ENCODE peak calls at places on chromosomes 3 and 15, in eight cellular contexts. One of them, this sample, is unnamed.
A peak's percentile ranks its signal among the peaks of the same experiment; 100 is the strongest.

GRCh38 chr3:173893066-173893465 is 495.5 kb downstream of the NLGN1 start:
- DNase-seq in psoas muscle: no peak
- DNase-seq in colonic mucosa: no peak
- DNase-seq in mammary epithelial cell: peak; percentile 26
- DNase-seq in HL-60: no peak
- DNase-seq in heart right ventricle: no peak
- DNase-seq in breast epithelium: no peak
- DNase-seq in AG04450: no peak
- DNase-seq in this sample: no peak

GRCh38 chr3:8643693-8644365 is 769 bp downstream of the SSUH2 start:
- DNase-seq in psoas muscle: no peak
- DNase-seq in colonic mucosa: no peak
- DNase-seq in mammary epithelial cell: no peak
- DNase-seq in HL-60: no peak
- DNase-seq in heart right ventricle: no peak
- DNase-seq in breast epithelium: no peak
- DNase-seq in AG04450: no peak
- DNase-seq in this sample: no peak

GRCh38 chr15:67098768-67099282 is 33.4 kb downstream of the SMAD3 start:
- DNase-seq in psoas muscle: no peak
- DNase-seq in colonic mucosa: no peak
- DNase-seq in mammary epithelial cell: no peak
- DNase-seq in HL-60: no peak
- DNase-seq in heart right ventricle: no peak
- DNase-seq in breast epithelium: no peak
- DNase-seq in AG04450: no peak
- DNase-seq in this sample: no peak

GRCh38 chr15:74373731-74374647 is 6.5 kb upstream of the CYP11A1 start:
- DNase-seq in psoas muscle: peak; percentile 94
- DNase-seq in colonic mucosa: peak; percentile 95
- DNase-seq in mammary epithelial cell: peak; percentile 91
- DNase-seq in HL-60: peak; percentile 89
- DNase-seq in heart right ventricle: peak; percentile 91
- DNase-seq in breast epithelium: peak; percentile 93
- DNase-seq in AG04450: no peak
- DNase-seq in this sample: peak; percentile 88

GRCh38 chr3:2375371-2375770 is 276.7 kb downstream of the CNTN4 start:
- DNase-seq in psoas muscle: no peak
- DNase-seq in colonic mucosa: no peak
- DNase-seq in mammary epithelial cell: no peak
- DNase-seq in HL-60: no peak
- DNase-seq in heart right ventricle: no peak
- DNase-seq in breast epithelium: no peak
- DNase-seq in AG04450: no peak
- DNase-seq in this sample: no peak

GRCh38 chr3:43465109-43465508 is 156.7 kb downstream of the ANO10 start:
- DNase-seq in psoas muscle: no peak
- DNase-seq in colonic mucosa: no peak
- DNase-seq in mammary epithelial cell: no peak
- DNase-seq in HL-60: no peak
- DNase-seq in heart right ventricle: no peak
- DNase-seq in breast epithelium: no peak
- DNase-seq in AG04450: no peak
- DNase-seq in this sample: no peak

GRCh38 chr15:57647791-57648130 is 56.1 kb downstream of the MYZAP start:
- DNase-seq in psoas muscle: peak; percentile 44
- DNase-seq in colonic mucosa: peak; percentile 53
- DNase-seq in mammary epithelial cell: peak; percentile 47
- DNase-seq in HL-60: no peak
- DNase-seq in heart right ventricle: no peak
- DNase-seq in breast epithelium: no peak
- DNase-seq in AG04450: no peak
- DNase-seq in this sample: no peak

GRCh38 chr3:101189786-101190185 is 130.6 kb downstream of the IMPG2 start:
- DNase-seq in psoas muscle: no peak
- DNase-seq in colonic mucosa: no peak
- DNase-seq in mammary epithelial cell: no peak
- DNase-seq in HL-60: no peak
- DNase-seq in heart right ventricle: no peak
- DNase-seq in breast epithelium: no peak
- DNase-seq in AG04450: peak; percentile 16
- DNase-seq in this sample: no peak

GRCh38 chr3:111070772-111071256 is 802 bp upstream of the NECTIN3 start:
- DNase-seq in psoas muscle: no peak
- DNase-seq in colonic mucosa: no peak
- DNase-seq in mammary epithelial cell: no peak
- DNase-seq in HL-60: no peak
- DNase-seq in heart right ventricle: no peak
- DNase-seq in breast epithelium: peak; percentile 49
- DNase-seq in AG04450: no peak
- DNase-seq in this sample: peak; percentile 71

GRCh38 chr3:169613895-169614294 is 49.6 kb downstream of the MECOM start:
- DNase-seq in psoas muscle: no peak
- DNase-seq in colonic mucosa: no peak
- DNase-seq in mammary epithelial cell: no peak
- DNase-seq in HL-60: no peak
- DNase-seq in heart right ventricle: no peak
- DNase-seq in breast epithelium: no peak
- DNase-seq in AG04450: no peak
- DNase-seq in this sample: no peak
- H3K27ac ChIP-seq in psoas muscle: no peak overlapping the region
- H3K27ac ChIP-seq in colonic mucosa: no peak overlapping the region
- H3K27ac ChIP-seq in mammary epithelial cell: no peak overlapping the region
- H3K27ac ChIP-seq in HL-60: no peak overlapping the region
- H3K27ac ChIP-seq in heart right ventricle: no peak overlapping the region
- H3K27ac ChIP-seq in breast epithelium: no peak overlapping the region
- H3K27ac ChIP-seq in AG04450: no peak overlapping the region
- H3K27ac ChIP-seq in this sample: no peak overlapping the region

DNA sequence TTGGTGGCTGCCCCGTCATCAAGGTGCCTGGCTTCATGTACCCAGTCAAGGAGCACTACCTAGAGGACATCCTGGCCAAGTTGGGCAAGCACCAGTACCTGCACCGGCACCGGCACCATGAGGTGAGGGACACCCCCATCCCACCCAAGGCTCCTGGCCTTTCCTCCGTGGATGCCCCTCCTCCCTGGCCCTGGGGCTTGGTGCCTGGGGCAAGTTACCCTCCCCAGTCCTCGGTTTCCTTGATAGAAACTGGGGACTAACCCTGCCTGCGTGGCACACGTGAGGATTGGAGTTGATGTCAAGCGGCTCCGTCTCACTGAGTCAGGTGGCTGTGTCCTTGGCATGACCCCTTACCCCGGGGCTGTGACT is 43.9 kb downstream of the DHX30 start:
- DNase-seq in psoas muscle: no peak
- DNase-seq in colonic mucosa: no peak
- DNase-seq in mammary epithelial cell: no peak
- DNase-seq in HL-60: no peak
- DNase-seq in heart right ventricle: no peak
- DNase-seq in breast epithelium: no peak
- DNase-seq in AG04450: no peak
- DNase-seq in this sample: no peak
- H3K27ac ChIP-seq in psoas muscle: no peak overlapping the region
- H3K27ac ChIP-seq in colonic mucosa: no peak overlapping the region
- H3K27ac ChIP-seq in mammary epithelial cell: no peak overlapping the region
- H3K27ac ChIP-seq in HL-60: no peak overlapping the region
- H3K27ac ChIP-seq in heart right ventricle: no peak overlapping the region
- H3K27ac ChIP-seq in breast epithelium: no peak overlapping the region
- H3K27ac ChIP-seq in AG04450: no peak overlapping the region
- H3K27ac ChIP-seq in this sample: no peak overlapping the region

GRCh38 chr15:91855684-91856553 is 2.4 kb downstream of the SLCO3A1 start:
- DNase-seq in psoas muscle: no peak
- DNase-seq in colonic mucosa: peak; percentile 88
- DNase-seq in mammary epithelial cell: peak; percentile 40
- DNase-seq in HL-60: no peak
- DNase-seq in heart right ventricle: no peak
- DNase-seq in breast epithelium: peak; percentile 19
- DNase-seq in AG04450: no peak
- DNase-seq in this sample: no peak
- H3K27ac ChIP-seq in psoas muscle: no peak overlapping the region
- H3K27ac ChIP-seq in colonic mucosa: peak overlapping the region; percentile 15
- H3K27ac ChIP-seq in mammary epithelial cell: no peak overlapping the region
- H3K27ac ChIP-seq in HL-60: no peak overlapping the region
- H3K27ac ChIP-seq in heart right ventricle: no peak overlapping the region
- H3K27ac ChIP-seq in breast epithelium: peak overlapping the region; percentile 53
- H3K27ac ChIP-seq in AG04450: no peak overlapping the region
- H3K27ac ChIP-seq in this sample: no peak overlapping the region

GRCh38 chr3:134466366-134466765 is 19.4 kb downstream of the ANAPC13 start:
- DNase-seq in psoas muscle: no peak
- DNase-seq in colonic mucosa: no peak
- DNase-seq in mammary epithelial cell: no peak
- DNase-seq in HL-60: no peak
- DNase-seq in heart right ventricle: no peak
- DNase-seq in breast epithelium: no peak
- DNase-seq in AG04450: no peak
- DNase-seq in this sample: no peak
- H3K27ac ChIP-seq in psoas muscle: no peak overlapping the region
- H3K27ac ChIP-seq in colonic mucosa: no peak overlapping the region
- H3K27ac ChIP-seq in mammary epithelial cell: no peak overlapping the region
- H3K27ac ChIP-seq in HL-60: no peak overlapping the region
- H3K27ac ChIP-seq in heart right ventricle: no peak overlapping the region
- H3K27ac ChIP-seq in breast epithelium: no peak overlapping the region
- H3K27ac ChIP-seq in AG04450: no peak overlapping the region
- H3K27ac ChIP-seq in this sample: no peak overlapping the region

GRCh38 chr3:138801792-138802191 is 32.9 kb downstream of the PIK3CB start:
- DNase-seq in psoas muscle: no peak
- DNase-seq in colonic mucosa: no peak
- DNase-seq in mammary epithelial cell: no peak
- DNase-seq in HL-60: no peak
- DNase-seq in heart right ventricle: no peak
- DNase-seq in breast epithelium: no peak
- DNase-seq in AG04450: no peak
- DNase-seq in this sample: no peak
- H3K27ac ChIP-seq in psoas muscle: no peak overlapping the region
- H3K27ac ChIP-seq in colonic mucosa: no peak overlapping the region
- H3K27ac ChIP-seq in mammary epithelial cell: no peak overlapping the region
- H3K27ac ChIP-seq in HL-60: no peak overlapping the region
- H3K27ac ChIP-seq in heart right ventricle: no peak overlapping the region
- H3K27ac ChIP-seq in breast epithelium: no peak overlapping the region
- H3K27ac ChIP-seq in AG04450: no peak overlapping the region
- H3K27ac ChIP-seq in this sample: no peak overlapping the region

GRCh38 chr15:76200083-76200465 is 111.2 kb downstream of the ETFA start:
- DNase-seq in psoas muscle: no peak
- DNase-seq in colonic mucosa: no peak
- DNase-seq in mammary epithelial cell: no peak
- DNase-seq in HL-60: no peak
- DNase-seq in heart right ventricle: no peak
- DNase-seq in breast epithelium: no peak
- DNase-seq in AG04450: no peak
- DNase-seq in this sample: no peak
- H3K27ac ChIP-seq in psoas muscle: peak overlapping the region; percentile 82
- H3K27ac ChIP-seq in colonic mucosa: no peak overlapping the region
- H3K27ac ChIP-seq in mammary epithelial cell: no peak overlapping the region
- H3K27ac ChIP-seq in HL-60: no peak overlapping the region
- H3K27ac ChIP-seq in heart right ventricle: no peak overlapping the region
- H3K27ac ChIP-seq in breast epithelium: no peak overlapping the region
- H3K27ac ChIP-seq in AG04450: no peak overlapping the region
- H3K27ac ChIP-seq in this sample: no peak overlapping the region

This sample was measured in caudate nucleus.